ENCODE peak calls at places on chromosomes 16 and 17, in six cellular contexts. R is NCI-H1105; F is BE2C; I is CD4-positive, alpha-beta memory T cell; U is stimulated activated CD4-positive, alpha-beta T cell treated with anti-CD3 and anti-CD28 coated beads, Interleukin-1b, Interleukin-23, amount 100 ng/mL, for 4 hours; P is midbrain. L is an unnamed sample.

GRCh38 chr16:56970934-56971767 is 9.4 kb downstream of the CETP start:
- DNase-seq in R (no peak), F (no peak), I (no peak), U (no peak), P (no peak), L (peak)

GRCh38 chr17:75289832-75290337 is 652 bp upstream of the SLC25A19 start:
- DNase-seq in R (no peak), F (peak), I (no peak), U (peak), P (peak), L (peak)

GRCh38 chr17:60473788-60474187 is 51.5 kb downstream of the CHCT1 start:
- DNase-seq in R (no peak), F (no peak), I (no peak), U (no peak), P (no peak), L (no peak)

GRCh38 chr17:48954300-48954755 is 9.7 kb upstream of the SNF8 start:
- DNase-seq in R (no peak), F (peak), I (no peak), U (no peak), P (no peak), L (no peak)

GRCh38 chr17:38925263-38925995 is at the start of gene LASP1NB:
- DNase-seq in R (no peak), F (peak), I (peak), U (peak), P (peak), L (no peak)

GRCh38 chr16:19415461-19415860 is 2.2 kb upstream of the TMC5 start:
- DNase-seq in R (no peak), F (no peak), I (no peak), U (no peak), P (no peak), L (no peak)

GRCh38 chr17:46832945-46833839 is 14.7 kb upstream of the WNT3 start:
- DNase-seq in R (no peak), F (no peak), I (no peak), U (no peak), P (peak), L (no peak)

GRCh38 chr17:28725660-28726395 is at the start of gene TLCD1:
- DNase-seq in R (peak), F (peak), I (peak), U (peak), P (peak), L (no peak)

GRCh38 chr17:74241847-74242246 is 28.5 kb downstream of the TTYH2 start:
- DNase-seq in R (no peak), F (no peak), I (no peak), U (no peak), P (no peak), L (no peak)

GRCh38 chr17:17076066-17076465 is 33.8 kb downstream of the MPRIP start:
- DNase-seq in R (no peak), F (no peak), I (no peak), U (no peak), P (no peak), L (no peak)

GRCh38 chr17:39208893-39209292 is 8.8 kb downstream of the RPL19 start:
- DNase-seq in R (no peak), F (peak), I (no peak), U (no peak), P (no peak), L (peak)

GRCh38 chr16:66923247-66923851 is 2.0 kb downstream of the RRAD start:
- DNase-seq in R (no peak), F (peak), I (no peak), U (no peak), P (peak), L (no peak)

GRCh38 chr17:46968224-46968834 is 10.7 kb downstream of the RPRML start:
- DNase-seq in R (no peak), F (no peak), I (no peak), U (no peak), P (no peak), L (no peak)

GRCh38 chr16:4317471-4318170 is 1.8 kb downstream of the GLIS2 start:
- DNase-seq in R (no peak), F (no peak), I (no peak), U (no peak), P (no peak), L (no peak)

GRCh38 chr17:78947235-78948153 is 22.3 kb upstream of the TIMP2 start:
- DNase-seq in R (no peak), F (no peak), I (no peak), U (no peak), P (no peak), L (no peak)

GRCh38 chr17:59278401-59278800 is 53.1 kb upstream of the YPEL2 start:
- DNase-seq in R (no peak), F (no peak), I (no peak), U (no peak), P (peak), L (no peak)

GRCh38 chr16:57251352-57251751 is 6.3 kb downstream of the ARL2BP start:
- DNase-seq in R (no peak), F (no peak), I (no peak), U (no peak), P (no peak), L (no peak)

GRCh38 chr16:49478107-49478506 is 104.5 kb downstream of the C16orf78 start:
- DNase-seq in R (no peak), F (no peak), I (no peak), U (no peak), P (no peak), L (peak)

GRCh38 chr17:77074681-77075080 is 66.1 kb upstream of the SEC14L1 start:
- DNase-seq in R (no peak), F (no peak), I (no peak), U (no peak), P (no peak), L (no peak)

GRCh38 chr17:21058098-21058893 is 15.5 kb upstream of the USP22 start:
- DNase-seq in R (no peak), F (peak), I (no peak), U (no peak), P (no peak), L (no peak)

GRCh38 chr17:74917430-74917829 is 5.6 kb downstream of the USH1G start:
- DNase-seq in R (no peak), F (no peak), I (no peak), U (no peak), P (no peak), L (no peak)

GRCh38 chr16:51164167-51164566 is 13.1 kb upstream of the SALL1 start:
- DNase-seq in R (no peak), F (no peak), I (no peak), U (no peak), P (no peak), L (no peak)

GRCh38 chr16:88432174-88432573 is 20.9 kb upstream of the ZFPM1 start:
- DNase-seq in R (no peak), F (no peak), I (no peak), U (no peak), P (no peak), L (no peak)

GRCh38 chr16:31785126-31785525 is 88.5 kb upstream of the ZNF267 start:
- DNase-seq in R (no peak), F (no peak), I (no peak), U (no peak), P (no peak), L (no peak)

GRCh38 chr16:35573407-35573806 is 2114.0 kb downstream of the TP53TG3F start:
- DNase-seq in R (no peak), F (no peak), I (no peak), U (no peak), P (no peak), L (no peak)

GRCh38 chr17:56708670-56709410 is 115.3 kb downstream of the NOG start:
- DNase-seq in R (no peak), F (no peak), I (no peak), U (no peak), P (no peak), L (no peak)

GRCh38 chr17:27379863-27380533 is 76.2 kb upstream of the KSR1 start:
- DNase-seq in R (no peak), F (peak), I (no peak), U (no peak), P (peak), L (no peak)

GRCh38 chr16:80006175-80006895 is 405.8 kb upstream of the MAF start:
- DNase-seq in R (no peak), F (no peak), I (no peak), U (no peak), P (no peak), L (no peak)

GRCh38 chr16:83952587-83952939 is 477 bp upstream of the OSGIN1 start:
- DNase-seq in R (no peak), F (no peak), I (no peak), U (no peak), P (no peak), L (no peak)

GRCh38 chr17:65359016-65359415 is 202.4 kb downstream of the AXIN2 start:
- DNase-seq in R (no peak), F (no peak), I (no peak), U (no peak), P (no peak), L (no peak)

GRCh38 chr17:32458367-32458766 is 14.1 kb downstream of the PSMD11 start:
- DNase-seq in R (no peak), F (no peak), I (no peak), U (no peak), P (no peak), L (no peak)

L was measured in naive B cell.